ENCODE peak calls at places on chromosomes 6 and 20, in nine cellular contexts. One of them, this sample, is unnamed.
A peak's percentile ranks its signal among the peaks of the same experiment; 100 is the strongest.

GRCh38 chr6:22668307-22668706 is 98.9 kb downstream of the HDGFL1 start:
- DNase-seq in stimulated activated CD8-positive, alpha-beta memory T cell treated with anti-CD3 and anti-CD28 coated beads, Interleukin-15, amount 100 ng/mL, for 24 hours: no peak
- DNase-seq in fibroblast of mammary gland: no peak
- DNase-seq in activated CD4-positive, alpha-beta T cell treated with anti-CD3 and anti-CD28 coated beads, Interleukin-2, amount 10 ng/mL, durations not matched to agents 7 days and 5 days: no peak
- DNase-seq in ACHN: no peak
- DNase-seq in C1 segment of cervical spinal cord: no peak
- DNase-seq in OCI-LY7: no peak
- DNase-seq in lung: no peak
- DNase-seq in breast epithelium: no peak
- DNase-seq in this sample: no peak

GRCh38 chr6:156992396-156992795 is 215.2 kb downstream of the ARID1B start:
- DNase-seq in activated CD4-positive, alpha-beta T cell treated with anti-CD3 and anti-CD28 coated beads, Interleukin-2, amount 10 ng/mL, durations not matched to agents 7 days and 5 days: no peak
- DNase-seq in stimulated activated CD8-positive, alpha-beta memory T cell treated with anti-CD3 and anti-CD28 coated beads, Interleukin-15, amount 100 ng/mL, for 24 hours: no peak
- DNase-seq in ACHN: no peak
- DNase-seq in breast epithelium: no peak
- DNase-seq in fibroblast of mammary gland: no peak
- DNase-seq in C1 segment of cervical spinal cord: no peak
- DNase-seq in OCI-LY7: no peak
- DNase-seq in lung: no peak
- DNase-seq in this sample: no peak

GRCh38 chr20:10007747-10008146 is 27.0 kb upstream of the ANKEF1 start:
- DNase-seq in fibroblast of mammary gland: no peak
- DNase-seq in C1 segment of cervical spinal cord: no peak
- DNase-seq in breast epithelium: no peak
- DNase-seq in lung: no peak
- DNase-seq in ACHN: no peak
- DNase-seq in activated CD4-positive, alpha-beta T cell treated with anti-CD3 and anti-CD28 coated beads, Interleukin-2, amount 10 ng/mL, durations not matched to agents 7 days and 5 days: no peak
- DNase-seq in OCI-LY7: no peak
- DNase-seq in stimulated activated CD8-positive, alpha-beta memory T cell treated with anti-CD3 and anti-CD28 coated beads, Interleukin-15, amount 100 ng/mL, for 24 hours: no peak
- DNase-seq in this sample: no peak

GRCh38 chr20:18632196-18632789 is 44.4 kb downstream of the DTD1 start:
- DNase-seq in ACHN: peak; percentile 44
- DNase-seq in stimulated activated CD8-positive, alpha-beta memory T cell treated with anti-CD3 and anti-CD28 coated beads, Interleukin-15, amount 100 ng/mL, for 24 hours: no peak
- DNase-seq in OCI-LY7: peak; percentile 71
- DNase-seq in C1 segment of cervical spinal cord: peak; percentile 43
- DNase-seq in activated CD4-positive, alpha-beta T cell treated with anti-CD3 and anti-CD28 coated beads, Interleukin-2, amount 10 ng/mL, durations not matched to agents 7 days and 5 days: peak; percentile 60
- DNase-seq in lung: peak; percentile 54
- DNase-seq in breast epithelium: peak; percentile 20
- DNase-seq in fibroblast of mammary gland: peak; percentile 64
- DNase-seq in this sample: peak; percentile 43

GRCh38 chr20:43939762-43940121 is 25.1 kb downstream of the TOX2 start:
- DNase-seq in C1 segment of cervical spinal cord: no peak
- DNase-seq in fibroblast of mammary gland: peak; percentile 77
- DNase-seq in OCI-LY7: no peak
- DNase-seq in ACHN: no peak
- DNase-seq in lung: no peak
- DNase-seq in activated CD4-positive, alpha-beta T cell treated with anti-CD3 and anti-CD28 coated beads, Interleukin-2, amount 10 ng/mL, durations not matched to agents 7 days and 5 days: no peak
- DNase-seq in stimulated activated CD8-positive, alpha-beta memory T cell treated with anti-CD3 and anti-CD28 coated beads, Interleukin-15, amount 100 ng/mL, for 24 hours: no peak
- DNase-seq in breast epithelium: no peak
- DNase-seq in this sample: no peak

GRCh38 chr6:1024587-1024986 is 287.3 kb upstream of the FOXQ1 start:
- DNase-seq in breast epithelium: peak; percentile 18
- DNase-seq in fibroblast of mammary gland: peak; percentile 75
- DNase-seq in activated CD4-positive, alpha-beta T cell treated with anti-CD3 and anti-CD28 coated beads, Interleukin-2, amount 10 ng/mL, durations not matched to agents 7 days and 5 days: no peak
- DNase-seq in ACHN: no peak
- DNase-seq in stimulated activated CD8-positive, alpha-beta memory T cell treated with anti-CD3 and anti-CD28 coated beads, Interleukin-15, amount 100 ng/mL, for 24 hours: no peak
- DNase-seq in OCI-LY7: no peak
- DNase-seq in C1 segment of cervical spinal cord: no peak
- DNase-seq in lung: peak; percentile 27
- DNase-seq in this sample: no peak

GRCh38 chr6:160215232-160215631 is 43.4 kb downstream of the SLC22A2 start:
- DNase-seq in stimulated activated CD8-positive, alpha-beta memory T cell treated with anti-CD3 and anti-CD28 coated beads, Interleukin-15, amount 100 ng/mL, for 24 hours: no peak
- DNase-seq in C1 segment of cervical spinal cord: no peak
- DNase-seq in OCI-LY7: no peak
- DNase-seq in lung: no peak
- DNase-seq in activated CD4-positive, alpha-beta T cell treated with anti-CD3 and anti-CD28 coated beads, Interleukin-2, amount 10 ng/mL, durations not matched to agents 7 days and 5 days: no peak
- DNase-seq in fibroblast of mammary gland: no peak
- DNase-seq in ACHN: no peak
- DNase-seq in breast epithelium: no peak
- DNase-seq in this sample: no peak

GRCh38 chr20:17662333-17663039 is 19.6 kb downstream of the RRBP1 start:
- DNase-seq in breast epithelium: no peak
- DNase-seq in lung: no peak
- DNase-seq in OCI-LY7: no peak
- DNase-seq in fibroblast of mammary gland: peak; percentile 98
- DNase-seq in stimulated activated CD8-positive, alpha-beta memory T cell treated with anti-CD3 and anti-CD28 coated beads, Interleukin-15, amount 100 ng/mL, for 24 hours: no peak
- DNase-seq in ACHN: no peak
- DNase-seq in activated CD4-positive, alpha-beta T cell treated with anti-CD3 and anti-CD28 coated beads, Interleukin-2, amount 10 ng/mL, durations not matched to agents 7 days and 5 days: no peak
- DNase-seq in C1 segment of cervical spinal cord: no peak
- DNase-seq in this sample: no peak

GRCh38 chr6:134080171-134080795 is 27.9 kb upstream of the SLC2A12 start:
- DNase-seq in C1 segment of cervical spinal cord: no peak
- DNase-seq in OCI-LY7: no peak
- DNase-seq in ACHN: no peak
- DNase-seq in stimulated activated CD8-positive, alpha-beta memory T cell treated with anti-CD3 and anti-CD28 coated beads, Interleukin-15, amount 100 ng/mL, for 24 hours: no peak
- DNase-seq in lung: no peak
- DNase-seq in breast epithelium: no peak
- DNase-seq in activated CD4-positive, alpha-beta T cell treated with anti-CD3 and anti-CD28 coated beads, Interleukin-2, amount 10 ng/mL, durations not matched to agents 7 days and 5 days: peak; percentile 15
- DNase-seq in fibroblast of mammary gland: no peak
- DNase-seq in this sample: no peak

This sample was measured in GDM1.